ENCODE peak calls at places on chromosomes 12 and 14, in seven cellular contexts. C is stimulated activated CD8-positive, alpha-beta memory T cell treated with anti-CD3 and anti-CD28 coated beads, Interleukin-12 subunit alpha, Interleukin-12 subunit beta, amount 100 ng/mL, for 4 hours; E is frontal cortex; N is substantia nigra; Q is ureter; R is activated T-helper 1 cell treated with Interleukin-2 at 50 U/mL for 16 hours; P is cardiac muscle cell. H is an unnamed sample.

GRCh38 chr12:127175361-127175760 is 1091.6 kb upstream of the TMEM132C start:
- DNase-seq in C (no peak), E (no peak), N (no peak), Q (no peak), R (no peak), P (no peak), H (no peak)

GRCh38 chr12:98594050-98594853 is 766 bp downstream of the SLC25A3 start:
- DNase-seq in C (peak; percentile 22), E (no peak), N (no peak), Q (no peak), R (no peak), P (peak; percentile 45), H (peak; percentile 7)

GRCh38 chr14:21102472-21103164 is 1.8 kb downstream of the TMEM253 start:
- DNase-seq in C (no peak), E (peak; percentile 14), N (no peak), Q (no peak), R (no peak), P (no peak), H (peak; percentile 24)

GRCh38 chr14:22572562-22573058 is 16.4 kb downstream of the DAD1 start:
- DNase-seq in C (no peak), E (no peak), N (no peak), Q (no peak), R (no peak), P (no peak), H (no peak)

GRCh38 chr12:69583203-69583602 is 2.1 kb upstream of the CCT2 start:
- DNase-seq in C (no peak), E (no peak), N (no peak), Q (no peak), R (no peak), P (peak; percentile 50), H (no peak)

GRCh38 chr12:111557271-111558106 is 41.6 kb downstream of the ATXN2 start:
- DNase-seq in C (no peak), E (no peak), N (no peak), Q (no peak), R (no peak), P (no peak), H (no peak)

GRCh38 chr12:42801271-42801670 is 211.7 kb upstream of the PRICKLE1 start:
- DNase-seq in C (no peak), E (no peak), N (no peak), Q (no peak), R (no peak), P (no peak), H (no peak)

GRCh38 chr14:104139460-104140212 is 1.2 kb downstream of the KIF26A start:
- DNase-seq in C (no peak), E (no peak), N (no peak), Q (no peak), R (no peak), P (no peak), H (no peak)

GRCh38 chr12:100234166-100234565 is 32.7 kb downstream of the DEPDC4 start:
- DNase-seq in C (no peak), E (no peak), N (no peak), Q (peak; percentile 46), R (no peak), P (peak; percentile 5), H (no peak)

GRCh38 chr12:101563197-101563596 is 31.6 kb upstream of the MYBPC1 start:
- DNase-seq in C (no peak), E (no peak), N (no peak), Q (no peak), R (no peak), P (no peak), H (no peak)

GRCh38 chr14:26855051-26855753 is 257.4 kb upstream of the NOVA1 start:
- DNase-seq in C (no peak), E (no peak), N (no peak), Q (no peak), R (no peak), P (no peak), H (no peak)

GRCh38 chr14:51448831-51449665 is 202.7 kb upstream of the FRMD6 start:
- DNase-seq in C (no peak), E (no peak), N (no peak), Q (peak; percentile 60), R (no peak), P (no peak), H (peak; percentile 61)

H was measured in G401.